ENCODE peak calls at places on chromosome 18, in ten cellular contexts. L, G, I, X, K, P, Q, U, B and A are unnamed samples. For H3K36me3, the result is how much of the 10 kb centered on the place peaks cover.

GRCh38 chr18:6605115-6605869 is 124.2 kb upstream of the ARHGAP28 start:
- DNase-seq in K (no peak), G (no peak), X (peak), U (no peak), L (peak), Q (no peak), I (no peak), B (no peak), P (no peak), A (no peak)

GRCh38 chr18:39751161-39751560 is 2185.6 kb upstream of the CELF4 start:
- DNase-seq in L (no peak), X (peak), P (no peak), G (no peak), I (no peak), K (no peak), B (no peak), Q (no peak), U (no peak), A (no peak)

GRCh38 chr18:62372156-62372555 is 47.0 kb downstream of the TNFRSF11A start:
- DNase-seq in Q (no peak), B (no peak), L (no peak), G (no peak), U (no peak), X (no peak), K (no peak), P (no peak), I (no peak), A (peak)

GRCh38 chr18:45636110-45636509 is 20.8 kb downstream of the SLC14A2 start:
- DNase-seq in B (no peak), X (no peak), U (no peak), P (no peak), G (no peak), L (no peak), I (no peak), Q (no peak), K (no peak), A (no peak)

GRCh38 chr18:48308027-48308635 is 101.1 kb downstream of the ZBTB7C start:
- DNase-seq in P (peak), B (peak), L (peak), X (no peak), I (no peak), U (no peak), G (no peak), K (peak), Q (no peak), A (no peak)

GRCh38 chr18:44839239-44839666 is 158.6 kb downstream of the SETBP1 start:
- DNase-seq in I (peak), L (peak), X (peak), K (peak), P (peak), U (peak), Q (peak), B (peak), G (peak), A (peak)

GRCh38 chr18:36812686-36813085 is 16.1 kb downstream of the TPGS2 start:
- DNase-seq in L (no peak), Q (no peak), B (no peak), U (no peak), I (no peak), G (no peak), K (no peak), P (no peak), X (peak), A (no peak)

GRCh38 chr18:44859263-44859662 is 178.6 kb downstream of the SETBP1 start:
- DNase-seq in X (no peak), L (no peak), I (no peak), G (no peak), P (no peak), Q (no peak), B (no peak), K (no peak), U (no peak), A (no peak)

GRCh38 chr18:62585274-62586147 is 62.7 kb downstream of the ZCCHC2 start:
- DNase-seq in G (no peak), L (no peak), X (no peak), P (no peak), B (no peak), U (no peak), Q (no peak), K (no peak), I (no peak), A (no peak)

GRCh38 chr18:79792988-79793355 is 4.8 kb upstream of the KCNG2 start:
- DNase-seq in I (no peak), U (no peak), P (no peak), X (no peak), Q (no peak), B (peak), K (no peak), L (no peak), G (no peak), A (no peak)

GRCh38 chr18:79789901-79790885 is 7.5 kb upstream of the KCNG2 start:
- DNase-seq in I (no peak), U (peak), L (no peak), Q (no peak), B (peak), P (no peak), G (no peak), K (no peak), X (no peak), A (no peak)

GRCh38 chr18:79792096-79792987 is 5.4 kb upstream of the KCNG2 start:
- DNase-seq in U (peak), P (no peak), Q (no peak), K (no peak), I (no peak), X (no peak), B (peak), G (no peak), L (no peak), A (no peak)

GRCh38 chr18:79789091-79789891 is 8.4 kb upstream of the KCNG2 start:
- DNase-seq in Q (no peak), L (no peak), G (no peak), K (no peak), B (peak), U (peak), X (no peak), P (no peak), I (no peak), A (no peak)

GRCh38 chr18:79791141-79791972 is 6.4 kb upstream of the KCNG2 start:
- DNase-seq in G (no peak), X (peak), L (peak), B (peak), U (peak), K (peak), P (peak), I (peak), Q (no peak), A (peak)
- TF ChIP-seq POLR2A in G (no peak), X (no peak), L (no peak), B (no peak), U (no peak), K (no peak), P (no peak), I (no peak), Q (no peak), A (no peak)

DNA sequence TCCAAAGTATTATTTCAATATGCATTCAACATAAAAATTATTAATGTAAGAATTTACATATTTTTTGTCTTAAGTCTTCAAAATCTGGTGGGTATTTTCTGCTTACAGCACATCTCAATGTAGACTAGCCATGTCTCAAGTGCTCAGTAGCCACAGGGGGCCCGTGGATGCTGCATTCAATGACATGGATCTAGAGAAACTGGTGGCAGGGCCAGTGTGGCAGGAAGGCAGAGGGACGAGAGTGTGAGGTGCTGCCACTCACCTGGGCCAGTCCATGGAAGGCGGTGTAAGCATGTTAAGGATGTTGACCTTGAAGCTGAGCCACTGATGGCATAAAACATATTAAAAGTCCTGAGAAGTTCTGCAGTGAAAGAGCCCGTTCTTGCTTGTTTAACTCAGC is 6.2 kb upstream of the LIPG start:
- DNase-seq in Q (no peak), I (no peak), U (no peak), K (no peak), L (no peak), X (no peak), G (no peak), B (no peak), P (no peak), A (no peak)
- H3K36me3 ChIP-seq in Q (under half), I (under half), U (under half), K (under half), L (under half), X (under half), G (under half), B (under half), P (under half), A (under half)

GRCh38 chr18:74489631-74490030 is 6.5 kb upstream of the CNDP2 start:
- DNase-seq in G (no peak), L (no peak), I (no peak), U (no peak), B (no peak), Q (no peak), X (peak), P (no peak), K (no peak), A (no peak)
- H3K4me3 ChIP-seq in G (no peak), L (no peak), I (no peak), U (no peak), B (no peak), Q (no peak), X (peak), P (no peak), K (no peak), A (no peak)

DNA sequence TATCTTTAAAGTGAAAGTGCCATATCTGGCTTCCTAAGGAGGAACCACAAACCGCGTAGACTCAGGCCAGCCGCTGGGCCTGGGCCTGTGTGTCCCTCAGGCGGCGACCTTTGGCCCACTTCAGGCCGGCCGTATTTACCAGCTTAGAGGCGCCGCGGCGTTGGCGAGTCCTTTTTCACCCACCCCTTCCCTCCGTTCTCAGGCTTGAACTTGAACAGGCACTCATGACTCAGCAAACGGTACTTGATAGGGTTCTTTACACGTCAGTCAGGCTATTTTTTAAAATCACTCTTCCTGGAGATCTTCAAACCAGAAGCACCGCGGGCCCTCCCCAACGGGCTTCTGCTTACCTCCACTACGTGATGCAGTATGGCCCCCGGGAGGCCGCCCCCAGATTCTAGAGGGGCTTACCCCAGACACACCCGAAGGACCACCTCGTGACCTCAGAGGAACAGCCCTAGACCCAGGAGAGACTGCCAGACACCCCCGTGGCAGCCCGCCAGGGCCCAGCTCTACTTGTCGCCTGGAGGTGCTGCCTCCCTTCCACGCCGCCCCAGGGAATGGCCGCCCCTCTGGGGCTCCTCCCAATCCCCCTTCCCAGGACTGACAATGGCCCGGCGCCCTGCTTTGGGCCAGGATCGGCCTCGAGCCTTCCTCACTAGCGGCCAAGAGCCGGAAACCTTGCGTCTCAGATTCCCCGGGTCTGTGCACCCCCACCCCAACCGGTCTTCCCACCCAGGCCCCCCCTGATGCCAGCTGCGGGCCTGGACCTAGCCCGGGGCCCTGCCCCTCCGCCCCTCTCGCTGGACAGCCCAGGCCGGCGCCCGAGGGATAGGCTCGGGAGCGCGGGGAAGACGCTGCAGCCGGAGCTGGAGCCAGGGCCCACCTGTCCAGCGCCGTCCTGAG is 33.8 kb upstream of the IMPA2 start:
- DNase-seq in Q (peak), U (peak), K (peak), L (peak), P (peak), X (peak), I (peak), B (peak), G (peak), A (peak)
- TF ChIP-seq POLR2A in Q (peak), U (peak), K (peak), L (peak), P (no peak), X (no peak), I (peak), B (peak), G (peak), A (peak)

GRCh38 chr18:9130195-9130594 is 6.4 kb upstream of the ANKRD12 start:
- DNase-seq in L (no peak), P (no peak), I (no peak), U (no peak), B (no peak), K (no peak), G (no peak), X (no peak), Q (no peak), A (no peak)
- H3K36me3 ChIP-seq in L (under half), P (under half), I (half or more), U (under half), B (under half), K (under half), G (under half), X (under half), Q (half or more), A (under half)

DNA sequence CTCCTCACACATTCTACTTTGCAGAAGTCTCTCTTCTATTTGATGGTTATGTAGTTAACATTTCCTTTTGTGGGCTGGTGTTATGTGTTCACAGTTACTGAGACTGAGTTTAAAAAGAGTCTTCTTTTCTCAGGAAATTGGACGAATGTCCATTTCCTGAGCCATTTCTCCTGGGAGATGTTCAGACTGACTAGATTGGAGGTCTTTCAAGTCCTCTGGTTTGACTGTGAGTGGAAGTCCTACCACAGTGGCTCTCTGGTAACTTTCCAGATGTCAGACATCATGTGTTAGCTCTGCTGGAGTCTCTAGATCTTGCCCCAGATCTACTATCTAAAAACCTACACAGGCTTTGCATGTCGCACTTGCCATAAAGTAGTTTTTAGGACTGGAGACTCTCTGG is 116.0 kb downstream of the GALR1 start:
- DNase-seq in U (no peak), X (no peak), P (no peak), G (no peak), L (no peak), K (no peak), I (no peak), Q (no peak), B (no peak), A (no peak)
- H3K4me3 ChIP-seq in U (no peak), X (no peak), P (no peak), G (no peak), L (no peak), K (no peak), I (no peak), Q (no peak), B (no peak), A (no peak)